ENCODE peak calls at places on chromosome 15, in seven cellular contexts. One of them, this sample, is unnamed.

GRCh38 chr15:45471151-45471550 is 51.4 kb downstream of the SLC30A4 start:
- DNase-seq in dorsolateral prefrontal cortex: no peak
- DNase-seq in cardiac muscle cell: no peak
- DNase-seq in transverse colon: no peak
- DNase-seq in prostate gland: no peak
- DNase-seq in right atrium auricular region: no peak
- DNase-seq in Peyer's patch: no peak
- DNase-seq in this sample: no peak

GRCh38 chr15:96230557-96231181 is 99.8 kb upstream of the NR2F2 start:
- DNase-seq in dorsolateral prefrontal cortex: no peak
- DNase-seq in cardiac muscle cell: peak
- DNase-seq in transverse colon: no peak
- DNase-seq in prostate gland: no peak
- DNase-seq in right atrium auricular region: no peak
- DNase-seq in Peyer's patch: no peak
- DNase-seq in this sample: no peak

GRCh38 chr15:36737430-36737891 is 158.0 kb downstream of the CDIN1 start:
- DNase-seq in dorsolateral prefrontal cortex: no peak
- DNase-seq in cardiac muscle cell: peak
- DNase-seq in transverse colon: no peak
- DNase-seq in prostate gland: no peak
- DNase-seq in right atrium auricular region: no peak
- DNase-seq in Peyer's patch: no peak
- DNase-seq in this sample: no peak

GRCh38 chr15:69357773-69358765 is 56.1 kb upstream of the KIF23 start:
- DNase-seq in dorsolateral prefrontal cortex: no peak
- DNase-seq in cardiac muscle cell: peak
- DNase-seq in transverse colon: no peak
- DNase-seq in prostate gland: no peak
- DNase-seq in right atrium auricular region: no peak
- DNase-seq in Peyer's patch: no peak
- DNase-seq in this sample: no peak

GRCh38 chr15:90782450-90782849 is 65.3 kb downstream of the BLM start:
- DNase-seq in dorsolateral prefrontal cortex: no peak
- DNase-seq in cardiac muscle cell: no peak
- DNase-seq in transverse colon: no peak
- DNase-seq in prostate gland: no peak
- DNase-seq in right atrium auricular region: no peak
- DNase-seq in Peyer's patch: no peak
- DNase-seq in this sample: no peak

GRCh38 chr15:46815765-46816164 is 901.5 kb upstream of the SEMA6D start:
- DNase-seq in dorsolateral prefrontal cortex: no peak
- DNase-seq in cardiac muscle cell: no peak
- DNase-seq in transverse colon: peak
- DNase-seq in prostate gland: no peak
- DNase-seq in right atrium auricular region: no peak
- DNase-seq in Peyer's patch: no peak
- DNase-seq in this sample: no peak

GRCh38 chr15:93088981-93089854 is at the start of gene RGMA:
- DNase-seq in dorsolateral prefrontal cortex: no peak
- DNase-seq in cardiac muscle cell: peak
- DNase-seq in transverse colon: no peak
- DNase-seq in prostate gland: no peak
- DNase-seq in right atrium auricular region: no peak
- DNase-seq in Peyer's patch: no peak
- DNase-seq in this sample: no peak

GRCh38 chr15:38688761-38689160 is 124.1 kb upstream of the RASGRP1 start:
- DNase-seq in dorsolateral prefrontal cortex: no peak
- DNase-seq in cardiac muscle cell: no peak
- DNase-seq in transverse colon: no peak
- DNase-seq in prostate gland: no peak
- DNase-seq in right atrium auricular region: no peak
- DNase-seq in Peyer's patch: no peak
- DNase-seq in this sample: peak

GRCh38 chr15:49521802-49522201 is 98.8 kb downstream of the FGF7 start:
- DNase-seq in dorsolateral prefrontal cortex: no peak
- DNase-seq in cardiac muscle cell: peak
- DNase-seq in transverse colon: no peak
- DNase-seq in prostate gland: no peak
- DNase-seq in right atrium auricular region: no peak
- DNase-seq in Peyer's patch: no peak
- DNase-seq in this sample: no peak

GRCh38 chr15:42033214-42033873 is 12.5 kb upstream of the PLA2G4E start:
- DNase-seq in dorsolateral prefrontal cortex: no peak
- DNase-seq in cardiac muscle cell: no peak
- DNase-seq in transverse colon: no peak
- DNase-seq in prostate gland: no peak
- DNase-seq in right atrium auricular region: no peak
- DNase-seq in Peyer's patch: no peak
- DNase-seq in this sample: no peak

GRCh38 chr15:57323806-57324589 is 52.3 kb upstream of the CGNL1 start:
- DNase-seq in dorsolateral prefrontal cortex: no peak
- DNase-seq in cardiac muscle cell: no peak
- DNase-seq in transverse colon: peak
- DNase-seq in prostate gland: peak
- DNase-seq in right atrium auricular region: no peak
- DNase-seq in Peyer's patch: peak
- DNase-seq in this sample: no peak

GRCh38 chr15:30929064-30929669 is 25.5 kb downstream of the FAN1 start:
- DNase-seq in dorsolateral prefrontal cortex: no peak
- DNase-seq in cardiac muscle cell: no peak
- DNase-seq in transverse colon: no peak
- DNase-seq in prostate gland: no peak
- DNase-seq in right atrium auricular region: no peak
- DNase-seq in Peyer's patch: no peak
- DNase-seq in this sample: no peak

GRCh38 chr15:52780172-52780980 is 9.8 kb downstream of the ONECUT1 start:
- DNase-seq in dorsolateral prefrontal cortex: peak
- DNase-seq in cardiac muscle cell: peak
- DNase-seq in transverse colon: peak
- DNase-seq in prostate gland: peak
- DNase-seq in right atrium auricular region: peak
- DNase-seq in Peyer's patch: no peak
- DNase-seq in this sample: peak

GRCh38 chr15:69451951-69452701 is 492 bp upstream of the RPLP1 start:
- DNase-seq in dorsolateral prefrontal cortex: no peak
- DNase-seq in cardiac muscle cell: peak
- DNase-seq in transverse colon: no peak
- DNase-seq in prostate gland: no peak
- DNase-seq in right atrium auricular region: no peak
- DNase-seq in Peyer's patch: no peak
- DNase-seq in this sample: no peak

GRCh38 chr15:52114256-52114655 is 1.7 kb upstream of the BCL2L10 start:
- DNase-seq in dorsolateral prefrontal cortex: no peak
- DNase-seq in cardiac muscle cell: no peak
- DNase-seq in transverse colon: no peak
- DNase-seq in prostate gland: no peak
- DNase-seq in right atrium auricular region: peak
- DNase-seq in Peyer's patch: no peak
- DNase-seq in this sample: no peak

GRCh38 chr15:33722005-33722672 is 246.2 kb upstream of the CHRM5 start:
- DNase-seq in dorsolateral prefrontal cortex: no peak
- DNase-seq in cardiac muscle cell: peak
- DNase-seq in transverse colon: no peak
- DNase-seq in prostate gland: no peak
- DNase-seq in right atrium auricular region: no peak
- DNase-seq in Peyer's patch: no peak
- DNase-seq in this sample: no peak

GRCh38 chr15:90873998-90874605 is 5.7 kb downstream of the FURIN start:
- DNase-seq in dorsolateral prefrontal cortex: no peak
- DNase-seq in cardiac muscle cell: no peak
- DNase-seq in transverse colon: peak
- DNase-seq in prostate gland: peak
- DNase-seq in right atrium auricular region: no peak
- DNase-seq in Peyer's patch: peak
- DNase-seq in this sample: no peak

GRCh38 chr15:57647791-57648130 is 56.1 kb downstream of the MYZAP start:
- DNase-seq in dorsolateral prefrontal cortex: no peak
- DNase-seq in cardiac muscle cell: peak
- DNase-seq in transverse colon: no peak
- DNase-seq in prostate gland: no peak
- DNase-seq in right atrium auricular region: no peak
- DNase-seq in Peyer's patch: no peak
- DNase-seq in this sample: no peak

GRCh38 chr15:77516076-77516475 is 95.4 kb downstream of the HMG20A start:
- DNase-seq in dorsolateral prefrontal cortex: no peak
- DNase-seq in cardiac muscle cell: no peak
- DNase-seq in transverse colon: no peak
- DNase-seq in prostate gland: no peak
- DNase-seq in right atrium auricular region: no peak
- DNase-seq in Peyer's patch: no peak
- DNase-seq in this sample: no peak

GRCh38 chr15:34223904-34224596 is 766 bp upstream of the EMC4 start:
- DNase-seq in dorsolateral prefrontal cortex: no peak
- DNase-seq in cardiac muscle cell: peak
- DNase-seq in transverse colon: peak
- DNase-seq in prostate gland: no peak
- DNase-seq in right atrium auricular region: no peak
- DNase-seq in Peyer's patch: peak
- DNase-seq in this sample: no peak

GRCh38 chr15:41494190-41494921 is 682 bp downstream of the ITPKA start:
- DNase-seq in dorsolateral prefrontal cortex: no peak
- DNase-seq in cardiac muscle cell: no peak
- DNase-seq in transverse colon: peak
- DNase-seq in prostate gland: no peak
- DNase-seq in right atrium auricular region: no peak
- DNase-seq in Peyer's patch: peak
- DNase-seq in this sample: no peak

GRCh38 chr15:25789616-25790002 is 73.5 kb downstream of the ATP10A start:
- DNase-seq in dorsolateral prefrontal cortex: no peak
- DNase-seq in cardiac muscle cell: no peak
- DNase-seq in transverse colon: no peak
- DNase-seq in prostate gland: no peak
- DNase-seq in right atrium auricular region: no peak
- DNase-seq in Peyer's patch: no peak
- DNase-seq in this sample: no peak

GRCh38 chr15:95174880-95175279 is 943.5 kb downstream of the MCTP2 start:
- DNase-seq in dorsolateral prefrontal cortex: no peak
- DNase-seq in cardiac muscle cell: peak
- DNase-seq in transverse colon: no peak
- DNase-seq in prostate gland: no peak
- DNase-seq in right atrium auricular region: no peak
- DNase-seq in Peyer's patch: no peak
- DNase-seq in this sample: no peak

GRCh38 chr15:31016446-31016915 is 25.1 kb upstream of the MTMR10 start:
- DNase-seq in dorsolateral prefrontal cortex: no peak
- DNase-seq in cardiac muscle cell: peak
- DNase-seq in transverse colon: no peak
- DNase-seq in prostate gland: no peak
- DNase-seq in right atrium auricular region: no peak
- DNase-seq in Peyer's patch: no peak
- DNase-seq in this sample: no peak

GRCh38 chr15:48888836-48889235 is 10.9 kb downstream of the EID1 start:
- DNase-seq in dorsolateral prefrontal cortex: no peak
- DNase-seq in cardiac muscle cell: no peak
- DNase-seq in transverse colon: no peak
- DNase-seq in prostate gland: no peak
- DNase-seq in right atrium auricular region: no peak
- DNase-seq in Peyer's patch: no peak
- DNase-seq in this sample: no peak

GRCh38 chr15:78914027-78914764 is 30.6 kb downstream of the CTSH start:
- DNase-seq in dorsolateral prefrontal cortex: peak
- DNase-seq in cardiac muscle cell: no peak
- DNase-seq in transverse colon: no peak
- DNase-seq in prostate gland: peak
- DNase-seq in right atrium auricular region: no peak
- DNase-seq in Peyer's patch: no peak
- DNase-seq in this sample: no peak
- H3K27ac ChIP-seq in dorsolateral prefrontal cortex: no peak
- H3K27ac ChIP-seq in cardiac muscle cell: no peak
- H3K27ac ChIP-seq in transverse colon: peak
- H3K27ac ChIP-seq in prostate gland: peak
- H3K27ac ChIP-seq in right atrium auricular region: peak
- H3K27ac ChIP-seq in Peyer's patch: no peak
- H3K27ac ChIP-seq in this sample: no peak

GRCh38 chr15:74655424-74655823 is 39.8 kb downstream of the CLK3 start:
- DNase-seq in dorsolateral prefrontal cortex: no peak
- DNase-seq in cardiac muscle cell: no peak
- DNase-seq in transverse colon: no peak
- DNase-seq in prostate gland: no peak
- DNase-seq in right atrium auricular region: no peak
- DNase-seq in Peyer's patch: no peak
- DNase-seq in this sample: no peak
- H3K27ac ChIP-seq in dorsolateral prefrontal cortex: no peak
- H3K27ac ChIP-seq in cardiac muscle cell: peak
- H3K27ac ChIP-seq in transverse colon: peak
- H3K27ac ChIP-seq in prostate gland: no peak
- H3K27ac ChIP-seq in right atrium auricular region: no peak
- H3K27ac ChIP-seq in Peyer's patch: no peak
- H3K27ac ChIP-seq in this sample: no peak

DNA sequence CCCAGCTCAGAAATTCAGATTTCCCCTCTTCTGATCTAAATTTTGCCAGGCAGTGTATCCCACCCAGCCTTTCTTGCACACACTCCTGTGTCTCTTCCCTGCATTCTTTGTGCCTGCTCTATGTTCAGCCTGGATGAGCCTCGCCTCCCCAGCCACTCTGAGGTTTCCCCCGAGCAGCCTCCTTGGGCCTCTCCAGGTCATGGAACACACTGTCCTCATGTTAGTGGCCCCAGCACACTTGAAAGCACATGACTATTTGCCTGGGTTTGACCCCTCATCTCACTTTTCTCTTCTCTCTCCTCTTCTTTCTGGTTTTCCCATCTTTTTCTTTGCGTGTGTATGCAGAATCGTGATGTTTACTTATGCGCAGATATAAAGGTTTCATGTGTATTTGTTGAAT is 3.1 kb downstream of the THSD4 start:
- DNase-seq in dorsolateral prefrontal cortex: no peak
- DNase-seq in cardiac muscle cell: no peak
- DNase-seq in transverse colon: no peak
- DNase-seq in prostate gland: no peak
- DNase-seq in right atrium auricular region: no peak
- DNase-seq in Peyer's patch: no peak
- DNase-seq in this sample: no peak
- H3K27ac ChIP-seq in dorsolateral prefrontal cortex: no peak
- H3K27ac ChIP-seq in cardiac muscle cell: no peak
- H3K27ac ChIP-seq in transverse colon: no peak
- H3K27ac ChIP-seq in prostate gland: no peak
- H3K27ac ChIP-seq in right atrium auricular region: peak
- H3K27ac ChIP-seq in Peyer's patch: no peak
- H3K27ac ChIP-seq in this sample: no peak

DNA sequence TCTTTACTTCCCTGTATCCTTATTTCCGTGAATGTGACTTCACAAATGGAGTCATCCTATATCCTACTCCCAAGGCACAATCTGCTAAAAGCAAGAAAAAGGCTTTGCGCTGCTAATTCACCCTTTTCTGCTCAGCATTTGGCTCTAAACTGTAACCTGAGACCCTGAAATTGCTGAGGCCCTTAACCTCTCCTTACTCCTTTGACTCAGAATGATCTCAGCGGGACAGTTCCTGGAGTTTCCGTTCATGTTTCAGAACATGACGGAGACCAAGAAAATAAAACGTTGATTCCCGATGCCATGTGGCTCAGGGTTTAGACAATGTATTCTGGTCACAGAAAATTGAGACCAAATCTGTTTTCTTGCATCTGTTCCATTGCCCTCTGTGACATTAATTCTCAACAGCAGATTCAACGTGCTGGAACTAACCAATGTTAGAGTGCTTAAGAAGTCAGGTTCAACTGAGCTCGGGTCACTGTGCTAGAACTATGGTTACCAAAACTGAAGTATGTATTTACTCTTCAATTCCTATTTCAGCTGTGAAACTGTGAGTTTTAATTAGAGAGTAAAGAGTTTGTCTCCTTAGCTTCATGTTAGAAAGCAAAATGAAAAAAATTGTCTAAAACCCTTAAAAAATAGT is 45.4 kb upstream of the TMC3 start:
- DNase-seq in dorsolateral prefrontal cortex: no peak
- DNase-seq in cardiac muscle cell: no peak
- DNase-seq in transverse colon: no peak
- DNase-seq in prostate gland: no peak
- DNase-seq in right atrium auricular region: no peak
- DNase-seq in Peyer's patch: no peak
- DNase-seq in this sample: no peak
- H3K27ac ChIP-seq in dorsolateral prefrontal cortex: no peak
- H3K27ac ChIP-seq in cardiac muscle cell: no peak
- H3K27ac ChIP-seq in transverse colon: no peak
- H3K27ac ChIP-seq in prostate gland: no peak
- H3K27ac ChIP-seq in right atrium auricular region: no peak
- H3K27ac ChIP-seq in Peyer's patch: no peak
- H3K27ac ChIP-seq in this sample: no peak

This sample was measured in CD4-positive, alpha-beta memory T cell.